ENCODE peak calls at places on chromosome 19, in six cellular contexts. H is cardiac muscle cell, U is colonic mucosa, R is uterus, S is lower lobe of right lung, X is stomach. P is an unnamed sample.

GRCh38 chr19:45469835-45470146 is 2.0 kb downstream of the FOSB start:
- DNase-seq in S (no peak), X (peak; percentile 91), U (no peak), R (no peak), H (peak; percentile 95), P (no peak)

GRCh38 chr19:16892868-16893685 is 4.3 kb downstream of the F2RL3 start:
- DNase-seq in U (no peak), R (no peak), S (no peak), X (no peak), H (no peak), P (no peak)

GRCh38 chr19:3672993-3673392 is 27.3 kb downstream of the PIP5K1C start:
- DNase-seq in U (no peak), R (no peak), S (peak; percentile 43), H (no peak), X (no peak), P (no peak)

GRCh38 chr19:4083677-4084546 is 17.2 kb upstream of the ZBTB7A start:
- DNase-seq in U (peak; percentile 73), X (peak; percentile 89), S (peak; percentile 77), H (no peak), R (no peak), P (no peak)

GRCh38 chr19:16067205-16067938 is 8.9 kb upstream of the TPM4 start:
- DNase-seq in S (peak; percentile 84), U (peak; percentile 79), H (no peak), R (peak; percentile 88), X (peak; percentile 91), P (peak; percentile 34)

GRCh38 chr19:46579286-46579944 is 21.7 kb upstream of the CALM3 start:
- DNase-seq in S (no peak), H (peak; percentile 9), X (no peak), U (no peak), R (no peak), P (no peak)

GRCh38 chr19:406121-406711 is 2.7 kb downstream of the C2CD4C start:
- DNase-seq in X (no peak), H (no peak), S (no peak), U (no peak), R (no peak), P (no peak)

GRCh38 chr19:30374791-30375650 is 2.8 kb downstream of the ZNF536 start:
- DNase-seq in U (no peak), X (peak; percentile 21), H (peak; percentile 12), R (no peak), S (no peak), P (no peak)

GRCh38 chr19:11377237-11377636 is 2.8 kb downstream of the SWSAP1 start:
- DNase-seq in H (no peak), R (peak; percentile 64), U (no peak), X (no peak), S (no peak), P (peak; percentile 46)

GRCh38 chr19:45280471-45280961 is 29.4 kb downstream of the MARK4 start:
- DNase-seq in H (no peak), R (no peak), S (no peak), U (no peak), X (no peak), P (no peak)

GRCh38 chr19:1223018-1223855 is 14.6 kb downstream of the CBARP start:
- DNase-seq in H (no peak), U (no peak), X (no peak), R (no peak), S (no peak), P (peak; percentile 45)

GRCh38 chr19:30225615-30226463 is 146.3 kb upstream of the ZNF536 start:
- DNase-seq in R (no peak), H (no peak), S (no peak), U (no peak), X (no peak), P (no peak)

GRCh38 chr19:56727731-56728130 is 56.2 kb upstream of the ZNF835 start:
- DNase-seq in U (no peak), X (no peak), R (no peak), H (no peak), S (no peak), P (no peak)

DNA sequence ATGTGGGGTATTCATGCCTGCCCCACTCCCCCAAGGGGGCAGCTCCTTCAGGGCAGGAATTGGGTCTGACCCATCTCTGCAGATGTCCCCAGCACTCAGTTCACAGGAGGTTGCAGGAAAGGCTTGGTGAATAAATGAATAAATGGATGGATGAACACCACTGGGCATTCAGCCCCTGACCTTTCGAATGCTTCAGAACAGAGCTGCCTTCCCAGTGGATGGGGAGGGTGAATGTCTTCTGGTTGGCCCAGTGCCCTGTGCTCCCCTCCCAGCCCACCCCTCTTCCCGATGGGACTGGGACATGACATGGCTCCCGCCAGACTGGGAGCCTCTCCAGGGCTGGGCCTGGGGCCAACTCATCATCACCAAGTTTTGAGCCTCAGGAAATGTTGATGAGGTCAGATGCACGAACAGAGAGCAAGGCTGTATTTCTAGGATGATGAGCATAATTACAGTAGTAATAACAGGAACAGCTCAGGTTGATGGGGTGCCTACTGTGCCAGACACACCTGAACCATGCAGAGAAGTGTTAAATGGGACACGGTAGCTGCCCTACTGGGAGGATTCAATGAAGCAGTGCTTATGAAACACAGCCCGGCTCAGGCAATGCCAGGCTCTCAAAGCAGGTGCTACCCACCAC is 25.7 kb downstream of the VRK3 start:
- DNase-seq in U (no peak), H (no peak), S (no peak), X (no peak), R (no peak), P (no peak)
- TF ChIP-seq CTCF in U (no peak), H (no peak), S (no peak), X (no peak), R (no peak), P (no peak)

GRCh38 chr19:41521860-41522555 is 54.0 kb upstream of the CEACAM21 start:
- DNase-seq in H (peak; percentile 2), X (no peak), S (peak; percentile 58), R (no peak), U (no peak), P (no peak)
- H3K27me3 ChIP-seq in H (peaks cover 17% of the 10 kb centered on the region), X (no peaks in the 10 kb centered on the region), S (peaks cover 20% of the 10 kb centered on the region), R (no peaks in the 10 kb centered on the region), U (peaks cover 22% of the 10 kb centered on the region), P (peaks cover 6% of the 10 kb centered on the region)

DNA sequence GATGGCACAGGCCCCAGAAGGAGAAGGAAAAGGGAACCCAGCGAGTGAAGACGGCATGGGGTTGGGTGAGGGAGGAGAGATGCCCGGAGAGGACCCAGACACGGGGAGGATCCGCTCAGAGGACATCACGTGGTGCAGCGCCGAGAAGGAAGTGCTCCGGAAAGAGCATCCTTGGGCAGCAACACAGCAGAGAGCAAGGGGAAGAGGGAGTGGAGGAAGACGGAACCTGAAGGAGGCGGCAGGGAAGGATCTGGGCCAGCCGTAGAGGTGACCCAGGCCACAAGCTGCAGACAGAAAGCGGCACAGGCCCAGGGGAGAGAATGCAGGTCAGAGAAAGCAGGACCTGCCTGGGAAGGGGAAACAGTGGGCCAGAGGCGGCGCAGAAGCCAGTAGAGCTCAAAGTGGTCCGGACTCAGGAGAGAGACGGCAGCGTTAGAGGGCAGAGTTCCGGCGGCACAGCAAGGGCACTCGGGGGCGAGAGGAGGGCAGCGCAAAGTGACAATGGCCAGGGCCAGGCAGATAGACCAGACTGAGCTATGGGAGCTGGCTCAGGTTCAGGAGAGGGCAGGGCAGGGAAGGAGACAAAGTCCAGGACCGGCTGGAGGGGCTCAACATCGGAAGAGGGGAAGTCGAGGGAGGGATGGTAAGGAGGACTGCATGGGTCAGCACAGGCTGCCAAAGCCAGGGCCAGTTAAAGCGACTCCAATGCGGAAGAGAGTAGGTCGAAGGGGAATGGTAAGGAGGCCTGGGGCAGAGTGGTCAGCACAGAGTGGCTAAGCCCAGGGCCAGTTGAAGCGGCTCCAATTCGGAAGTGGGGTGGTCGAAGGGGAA is 990 bp downstream of the PPP1R12C start:
- DNase-seq in S (peak; percentile 76), R (peak; percentile 72), U (peak; percentile 69), H (no peak), X (peak; percentile 43), P (peak; percentile 67)
- TF ChIP-seq CTCF in S (no peak), R (no peak), U (no peak), H (no peak), X (no peak), P (no peak)

DNA sequence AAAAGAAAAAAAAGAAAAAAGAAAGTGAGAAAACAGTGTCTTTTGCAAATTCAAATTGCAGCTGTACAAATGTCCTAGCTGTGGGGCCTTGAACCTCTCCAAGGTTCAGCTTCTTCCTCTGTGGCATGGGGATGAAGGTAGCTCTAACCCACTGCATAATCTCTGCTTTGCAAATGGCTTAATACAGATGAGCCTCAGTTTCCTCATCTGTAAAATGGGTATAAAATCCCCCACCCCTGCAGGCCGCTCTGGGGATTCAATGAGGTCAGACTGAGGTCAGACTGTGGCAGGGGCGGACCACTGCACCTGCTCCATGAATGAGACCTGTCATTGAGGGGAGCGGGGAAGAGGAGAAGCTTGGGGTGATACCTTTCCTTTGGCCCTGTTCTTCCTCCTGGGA is 5.8 kb downstream of the DPF1 start:
- DNase-seq in R (no peak), U (no peak), X (no peak), S (no peak), H (no peak), P (no peak)
- H3K27me3 ChIP-seq in R (no peaks in the 10 kb centered on the region), U (peaks cover 20% of the 10 kb centered on the region), X (peaks cover 10% of the 10 kb centered on the region), S (peaks cover 49% of the 10 kb centered on the region), H (no peaks in the 10 kb centered on the region), P (no peaks in the 10 kb centered on the region)

GRCh38 chr19:33040994-33041827 is 23.5 kb downstream of the RHPN2 start:
- DNase-seq in U (peak; percentile 83), H (no peak), S (no peak), X (peak; percentile 50), R (no peak), P (peak; percentile 67)
- TF ChIP-seq CTCF in U (no peak), H (no peak), S (no peak), X (no peak), R (no peak), P (no peak)

DNA sequence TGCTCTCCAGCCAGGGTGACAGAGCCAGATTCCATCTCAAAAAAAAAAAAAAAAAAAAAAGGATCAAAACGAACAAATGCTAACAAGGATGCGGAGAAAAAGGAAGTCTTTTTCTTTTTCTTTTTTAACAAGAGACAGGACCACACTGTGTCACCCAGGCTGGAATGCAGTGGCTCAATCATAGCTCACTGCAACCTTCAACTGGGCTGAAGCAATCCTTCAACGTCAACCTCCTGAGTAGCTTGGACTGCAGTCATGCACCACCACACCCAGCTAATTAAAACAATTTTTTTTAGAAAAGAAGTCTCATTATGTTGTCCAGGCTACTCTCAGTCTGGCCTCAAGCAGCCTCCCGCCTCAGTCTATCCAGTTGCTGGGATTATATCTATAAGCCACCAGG is 20.8 kb upstream of the OR7A17 start:
- DNase-seq in H (no peak), R (no peak), S (no peak), U (no peak), X (no peak), P (no peak)
- H3K27me3 ChIP-seq in H (no peaks in the 10 kb centered on the region), R (no peaks in the 10 kb centered on the region), S (peaks cover 5% of the 10 kb centered on the region), U (no peaks in the 10 kb centered on the region), X (no peaks in the 10 kb centered on the region), P (no peaks in the 10 kb centered on the region)

GRCh38 chr19:19343016-19343362 is 22.4 kb downstream of the MAU2 start:
- DNase-seq in R (no peak), H (no peak), X (no peak), U (no peak), S (no peak), P (no peak)
- TF ChIP-seq CTCF in R (no peak), H (no peak), X (no peak), U (no peak), S (no peak), P (no peak)

P was measured in body of pancreas.